ENCODE peak calls at places on chromosomes 4 and X, in eight cellular contexts. S is AG04449; R is uterus; P is coronary artery; K is left ventricle myocardium inferior; V is mucosa of descending colon; M is mesothelial cell of epicardium; X is CD8-positive, alpha-beta T cell. N is an unnamed sample.

GRCh38 chrX:119417842-119418241 is 18.7 kb downstream of the SLC25A43 start:
- DNase-seq in S (no peak), R (no peak), P (no peak), K (no peak), V (no peak), M (no peak), X (no peak), N (no peak)

GRCh38 chr4:99564921-99565320 is 1.1 kb upstream of the TRMT10A start:
- DNase-seq in S (no peak), R (no peak), P (no peak), K (no peak), V (no peak), M (no peak), X (no peak), N (no peak)

GRCh38 chr4:13533670-13534343 is 10.5 kb downstream of the NKX3-2 start:
- DNase-seq in S (no peak), R (no peak), P (no peak), K (no peak), V (no peak), M (no peak), X (no peak), N (no peak)

GRCh38 chr4:147809171-147809570 is 77.3 kb downstream of the ARHGAP10 start:
- DNase-seq in S (no peak), R (no peak), P (no peak), K (no peak), V (no peak), M (no peak), X (no peak), N (no peak)

GRCh38 chrX:132169554-132169953 is 41.7 kb upstream of the FRMD7 start:
- DNase-seq in S (no peak), R (no peak), P (no peak), K (no peak), V (no peak), M (no peak), X (no peak), N (no peak)

GRCh38 chr4:32768664-32769389 is 2048.7 kb downstream of the PCDH7 start:
- DNase-seq in S (no peak), R (no peak), P (no peak), K (no peak), V (no peak), M (no peak), X (no peak), N (no peak)

GRCh38 chrX:50448565-50448964 is 22.1 kb downstream of the DGKK start:
- DNase-seq in S (no peak), R (no peak), P (no peak), K (no peak), V (no peak), M (no peak), X (no peak), N (no peak)

GRCh38 chr4:169266081-169266480 is 4.7 kb downstream of the SH3RF1 start:
- DNase-seq in S (no peak), R (no peak), P (no peak), K (no peak), V (no peak), M (no peak), X (no peak), N (no peak)

DNA sequence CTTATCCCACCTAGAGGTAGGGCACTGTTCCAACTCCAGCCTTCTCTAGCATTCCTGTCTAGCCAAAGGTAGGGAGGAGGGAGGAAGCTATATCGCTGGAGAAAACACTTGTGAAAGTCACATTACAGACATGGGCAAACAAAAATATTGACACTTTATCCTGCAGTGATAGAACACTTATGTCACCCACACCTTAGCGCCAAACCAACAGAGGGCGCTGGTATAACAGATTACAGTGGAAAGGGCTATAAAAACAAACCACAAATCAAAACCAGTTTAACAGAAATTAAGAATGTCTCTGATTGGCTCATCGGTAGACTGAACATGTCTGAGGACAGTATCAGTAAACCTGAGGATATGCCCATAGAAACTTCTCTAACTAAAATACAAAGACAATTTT is 451.3 kb downstream of the TLL1 start:
- DNase-seq in S (no peak), R (no peak), P (no peak), K (no peak), V (no peak), M (no peak), X (no peak), N (no peak)
- TF ChIP-seq CTCF in S (no peak), R (no peak), P (no peak), K (no peak), V (peak; percentile 15), M (no peak), X (no peak), N (peak; percentile 55)

GRCh38 chrX:129347291-129347690 is 176.0 kb downstream of the SMARCA1 start:
- DNase-seq in S (no peak), R (no peak), P (no peak), K (no peak), V (no peak), M (no peak), X (no peak), N (no peak)
- TF ChIP-seq CTCF in S (no peak), R (no peak), P (no peak), K (no peak), V (no peak), M (no peak), X (no peak), N (no peak)

DNA sequence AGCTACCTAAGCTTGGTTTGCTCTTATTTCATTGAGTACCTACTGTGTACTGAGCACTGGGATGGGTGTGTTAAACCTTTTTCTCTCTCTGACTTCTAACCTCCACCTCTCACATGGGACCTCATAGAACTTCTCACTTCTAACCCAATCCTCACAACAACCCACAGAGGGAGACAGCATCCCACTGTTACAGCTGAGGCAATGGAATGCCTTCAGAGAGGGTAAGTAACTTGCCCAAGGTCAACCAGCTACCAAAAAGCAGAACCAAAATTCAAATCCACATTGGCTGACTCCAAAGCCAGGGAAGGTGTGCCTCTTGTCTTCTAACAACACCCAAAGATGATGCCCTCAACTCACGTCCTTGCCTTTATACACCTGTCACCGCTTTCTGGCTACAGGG is 5.4 kb downstream of the SEL1L3 start:
- DNase-seq in S (no peak), R (no peak), P (no peak), K (no peak), V (no peak), M (no peak), X (no peak), N (no peak)
- TF ChIP-seq CTCF in S (no peak), R (no peak), P (no peak), K (no peak), V (no peak), M (no peak), X (no peak), N (no peak)

GRCh38 chrX:26918633-26919032 is 544.5 kb downstream of the PPP4R3C start:
- DNase-seq in S (no peak), R (no peak), P (no peak), K (no peak), V (no peak), M (no peak), X (no peak), N (no peak)
- TF ChIP-seq CTCF in S (no peak), R (no peak), P (no peak), K (peak; percentile 17), V (no peak), M (no peak), X (no peak), N (peak; percentile 24)

GRCh38 chr4:143199503-143199902 is 14.8 kb downstream of the USP38 start:
- DNase-seq in S (no peak), R (no peak), P (no peak), K (no peak), V (no peak), M (no peak), X (no peak), N (no peak)
- TF ChIP-seq CTCF in S (no peak), R (no peak), P (no peak), K (no peak), V (no peak), M (no peak), X (no peak), N (no peak)

GRCh38 chr4:144583658-144584057 is 62.3 kb upstream of the HHIP start:
- DNase-seq in S (no peak), R (no peak), P (no peak), K (no peak), V (no peak), M (no peak), X (no peak), N (no peak)

GRCh38 chr4:144580421-144580820 is 65.5 kb upstream of the HHIP start:
- DNase-seq in S (no peak), R (no peak), P (no peak), K (no peak), V (no peak), M (no peak), X (no peak), N (no peak)

GRCh38 chr4:144582975-144583374 is 63.0 kb upstream of the HHIP start:
- DNase-seq in S (no peak), R (no peak), P (no peak), K (no peak), V (no peak), M (no peak), X (no peak), N (no peak)

GRCh38 chr4:144582105-144582850 is 63.7 kb upstream of the HHIP start:
- DNase-seq in S (no peak), R (no peak), P (no peak), K (no peak), V (no peak), M (no peak), X (no peak), N (no peak)

GRCh38 chr4:144584428-144584827 is 61.5 kb upstream of the HHIP start:
- DNase-seq in S (no peak), R (no peak), P (no peak), K (no peak), V (no peak), M (no peak), X (no peak), N (no peak)
- TF ChIP-seq CTCF in S (no peak), R (no peak), P (no peak), K (no peak), V (no peak), M (no peak), X (no peak), N (no peak)

DNA sequence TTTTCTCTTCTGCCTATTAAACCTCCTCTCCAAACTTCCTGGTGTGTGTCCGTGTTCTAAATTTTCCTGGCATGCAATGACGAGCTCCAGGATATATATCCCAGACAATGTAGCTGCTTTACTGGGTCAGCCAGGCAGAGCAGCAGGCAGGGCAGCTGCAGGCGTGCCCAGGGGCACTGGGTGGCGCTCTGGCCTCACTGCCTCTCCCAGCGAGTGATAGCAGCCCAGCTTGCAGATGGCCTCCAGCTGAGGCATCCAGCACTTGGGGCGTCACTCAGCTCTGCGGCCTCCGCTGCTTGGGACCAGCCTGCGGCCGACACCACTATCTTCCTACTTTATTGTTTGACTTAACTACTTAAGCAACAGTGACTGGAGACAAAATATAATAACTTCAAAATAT is 23.0 kb upstream of the UBA6 start:
- DNase-seq in S (no peak), R (no peak), P (no peak), K (no peak), V (no peak), M (no peak), X (no peak), N (no peak)
- TF ChIP-seq CTCF in S (peak; percentile 13), R (no peak), P (no peak), K (no peak), V (no peak), M (no peak), X (no peak), N (no peak)

GRCh38 chrX:106415276-106415895 is 196.4 kb upstream of the RADX start:
- DNase-seq in S (no peak), R (no peak), P (no peak), K (no peak), V (no peak), M (no peak), X (no peak), N (no peak)
- TF ChIP-seq CTCF in S (peak; percentile 34), R (peak; percentile 32), P (peak; percentile 45), K (peak; percentile 56), V (no peak), M (peak; percentile 79), X (peak; percentile 26), N (peak; percentile 31)